ENCODE peak calls at places on chromosome 21, in four cellular contexts. J, C, R and B are unnamed samples.

GRCh38 chr21:26177187-26177586 is 6.6 kb upstream of the APP start:
- DNase-seq in J (peak; percentile 48), C (no peak), R (no peak), B (no peak)

GRCh38 chr21:30306821-30307330 is 13.2 kb downstream of the KRTAP26-1 start:
- DNase-seq in J (no peak), C (no peak), R (no peak), B (no peak)

GRCh38 chr21:42366292-42367010 is at the start of gene TFF1:
- DNase-seq in J (no peak), C (no peak), R (no peak), B (peak; percentile 65)

GRCh38 chr21:38424333-38424732 is 73.9 kb downstream of the ERG start:
- DNase-seq in J (no peak), C (no peak), R (no peak), B (no peak)

GRCh38 chr21:41098076-41098475 is 69.9 kb upstream of the BACE2 start:
- DNase-seq in J (no peak), C (no peak), R (no peak), B (no peak)

GRCh38 chr21:34580181-34580700 is 34.7 kb downstream of the RCAN1 start:
- DNase-seq in J (peak; percentile 41), C (no peak), R (no peak), B (peak; percentile 21)

GRCh38 chr21:43354016-43354420 is 72.9 kb downstream of the SIK1 start:
- DNase-seq in J (no peak), C (no peak), R (no peak), B (no peak)

GRCh38 chr21:42398414-42399030 is 2.7 kb upstream of the TMPRSS3 start:
- DNase-seq in J (no peak), C (no peak), R (no peak), B (no peak)

GRCh38 chr21:35026153-35026499 is 23.0 kb downstream of the RUNX1 start:
- DNase-seq in J (no peak), C (no peak), R (no peak), B (no peak)